ENCODE peak calls at places on chromosomes 11 and 22, in five cellular contexts. E is GM12865; S is IMR-90; J is fibroblast of lung; R is CD4-positive, alpha-beta T cell. M is an unnamed sample.

GRCh38 chr22:37504964-37505363 is 14.3 kb downstream of the CARD10 start:
- DNase-seq in E (no peak), S (no peak), J (no peak), R (no peak), M (no peak)

GRCh38 chr11:129866328-129866727 is 29.1 kb downstream of the NFRKB start:
- DNase-seq in E (no peak), S (no peak), J (no peak), R (no peak), M (no peak)

GRCh38 chr11:23974046-23974445 is 522.8 kb upstream of the LUZP2 start:
- DNase-seq in E (no peak), S (no peak), J (peak), R (no peak), M (no peak)

GRCh38 chr11:45921561-45922424 is 663 bp upstream of the LARGE2 start:
- DNase-seq in E (no peak), S (no peak), J (no peak), R (no peak), M (no peak)

GRCh38 chr11:20759541-20759940 is 90.2 kb downstream of the NELL1 start:
- DNase-seq in E (no peak), S (no peak), J (no peak), R (no peak), M (no peak)

GRCh38 chr22:38965614-38966378 is 8.4 kb downstream of the APOBEC3A start:
- DNase-seq in E (no peak), S (no peak), J (no peak), R (no peak), M (no peak)

GRCh38 chr22:40960137-40960536 is 9.0 kb downstream of the RBX1 start:
- DNase-seq in E (no peak), S (no peak), J (no peak), R (no peak), M (no peak)

GRCh38 chr11:75270896-75271415 is 30.4 kb downstream of the TPBGL start:
- DNase-seq in E (peak), S (peak), J (no peak), R (peak), M (no peak)

GRCh38 chr11:45213717-45214116 is 67.3 kb downstream of the PRDM11 start:
- DNase-seq in E (no peak), S (no peak), J (no peak), R (no peak), M (no peak)

GRCh38 chr22:20615021-20615420 is 107.6 kb downstream of the MED15 start:
- DNase-seq in E (no peak), S (no peak), J (no peak), R (no peak), M (no peak)

GRCh38 chr11:2210366-2211112 is 38.9 kb upstream of the TH start:
- DNase-seq in E (no peak), S (no peak), J (no peak), R (no peak), M (peak)

GRCh38 chr11:8330416-8330815 is 66.7 kb upstream of the LMO1 start:
- DNase-seq in E (no peak), S (no peak), J (no peak), R (no peak), M (no peak)

GRCh38 chr11:8318536-8318935 is 54.9 kb upstream of the LMO1 start:
- DNase-seq in E (no peak), S (no peak), J (no peak), R (no peak), M (no peak)

GRCh38 chr22:17724241-17724640 is 50.0 kb downstream of the BID start:
- DNase-seq in E (no peak), S (peak), J (peak), R (no peak), M (no peak)

GRCh38 chr11:94732617-94733292 is 35.4 kb upstream of the AMOTL1 start:
- DNase-seq in E (no peak), S (peak), J (peak), R (no peak), M (no peak)

GRCh38 chr11:81237139-81237538 is 1496.5 kb downstream of the FAM181B start:
- DNase-seq in E (peak), S (peak), J (peak), R (no peak), M (no peak)

GRCh38 chr22:30606455-30607299 is at the start of gene TCN2:
- DNase-seq in E (peak), S (peak), J (peak), R (no peak), M (peak)

GRCh38 chr22:49433044-49433443 is 394.6 kb downstream of the BRD1 start:
- DNase-seq in E (no peak), S (no peak), J (no peak), R (no peak), M (no peak)

GRCh38 chr22:49436056-49436455 is 391.6 kb downstream of the BRD1 start:
- DNase-seq in E (no peak), S (no peak), J (no peak), R (no peak), M (no peak)

GRCh38 chr22:49435596-49435995 is 392.1 kb downstream of the BRD1 start:
- DNase-seq in E (no peak), S (no peak), J (no peak), R (no peak), M (no peak)

GRCh38 chr22:49432211-49432905 is 395.3 kb downstream of the BRD1 start:
- DNase-seq in E (no peak), S (no peak), J (no peak), R (no peak), M (no peak)

GRCh38 chr22:49433717-49434611 is 393.7 kb downstream of the BRD1 start:
- DNase-seq in E (no peak), S (no peak), J (no peak), R (no peak), M (no peak)
- TF ChIP-seq CTCF in E (no peak), S (no peak), J (no peak), R (no peak), M (no peak)

GRCh38 chr11:112082729-112083128 is 3.8 kb downstream of the TIMM8B start:
- DNase-seq in E (no peak), S (peak), J (peak), R (no peak), M (no peak)

GRCh38 chr11:112087212-112087611 is 539 bp downstream of the SDHD start:
- DNase-seq in E (peak), S (no peak), J (no peak), R (no peak), M (no peak)

GRCh38 chr11:112085822-112086421 is 634 bp downstream of the TIMM8B start:
- DNase-seq in E (peak), S (peak), J (peak), R (no peak), M (peak)

GRCh38 chr11:112086422-112087191 is at the start of the genes SDHD and TIMM8B:
- DNase-seq in E (peak), S (peak), J (peak), R (peak), M (peak)
- TF ChIP-seq CTCF in E (peak), S (peak), J (no peak), R (peak), M (peak)

GRCh38 chr22:50169774-50170341 is 673 bp upstream of the PANX2 start:
- DNase-seq in E (peak), S (no peak), J (peak), R (no peak), M (peak)
- TF ChIP-seq CTCF in E (no peak), S (no peak), J (no peak), R (no peak), M (no peak)

GRCh38 chr11:9773524-9773923 is 109.6 kb downstream of the SWAP70 start:
- DNase-seq in E (no peak), S (no peak), J (no peak), R (no peak), M (no peak)

GRCh38 chr11:9765320-9766101 is 101.6 kb downstream of the SWAP70 start:
- DNase-seq in E (peak), S (peak), J (peak), R (no peak), M (peak)

GRCh38 chr11:9772218-9772617 is 108.3 kb downstream of the SWAP70 start:
- DNase-seq in E (no peak), S (no peak), J (no peak), R (no peak), M (no peak)

GRCh38 chr11:9771126-9771624 is 107.3 kb downstream of the SWAP70 start:
- DNase-seq in E (no peak), S (peak), J (peak), R (no peak), M (no peak)

GRCh38 chr11:9769621-9770020 is 105.7 kb downstream of the SWAP70 start:
- DNase-seq in E (no peak), S (no peak), J (no peak), R (no peak), M (no peak)
- TF ChIP-seq CTCF in E (no peak), S (no peak), J (no peak), R (no peak), M (no peak)

GRCh38 chr11:57644748-57645715 is 4.7 kb downstream of the YPEL4 start:
- DNase-seq in E (peak), S (peak), J (peak), R (peak), M (peak)
- TF ChIP-seq CTCF in E (peak), S (peak), J (peak), R (peak), M (peak)